ENCODE peak calls at places on chromosomes 16 and 17, in four cellular contexts. D is LoVo, X is pancreas, E is hypothalamus. M is an unnamed sample.

GRCh38 chr17:49365667-49366066 is 3.6 kb upstream of the ZNF652 start:
- DNase-seq in D (no peak), X (no peak), E (no peak), M (peak)

GRCh38 chr16:51465026-51465425 is 314.0 kb upstream of the SALL1 start:
- DNase-seq in D (no peak), X (no peak), E (no peak), M (no peak)

GRCh38 chr17:28216032-28216431 is 103.0 kb upstream of the TMEM97 start:
- DNase-seq in D (no peak), X (no peak), E (no peak), M (no peak)

GRCh38 chr16:17998550-17998949 is 338.0 kb downstream of the NPIPA8 start:
- DNase-seq in D (no peak), X (no peak), E (no peak), M (no peak)

GRCh38 chr17:78974635-78975591 is 4.8 kb downstream of the LGALS3BP start:
- DNase-seq in D (no peak), X (peak), E (no peak), M (no peak)

GRCh38 chr17:76528528-76529223 is 8.8 kb downstream of the CYGB start:
- DNase-seq in D (no peak), X (no peak), E (no peak), M (no peak)

GRCh38 chr17:7177954-7178477 is 1.2 kb downstream of the ASGR1 start:
- DNase-seq in D (no peak), X (no peak), E (no peak), M (peak)

GRCh38 chr17:27531469-27531948 is 75.3 kb downstream of the KSR1 start:
- DNase-seq in D (no peak), X (no peak), E (no peak), M (no peak)

GRCh38 chr16:84517366-84517765 is 12.9 kb upstream of the MEAK7 start:
- DNase-seq in D (no peak), X (no peak), E (no peak), M (no peak)

GRCh38 chr17:41490620-41491019 is 910 bp upstream of the KRT36 start:
- DNase-seq in D (no peak), X (no peak), E (no peak), M (no peak)

GRCh38 chr17:75605790-75606189 is 18.2 kb downstream of the MYO15B start:
- DNase-seq in D (no peak), X (no peak), E (no peak), M (no peak)

GRCh38 chr17:27244481-27245223 is 49.3 kb upstream of the WSB1 start:
- DNase-seq in D (no peak), X (peak), E (no peak), M (no peak)

GRCh38 chr16:7218936-7219335 is 113.7 kb upstream of the RBFOX1 start:
- DNase-seq in D (no peak), X (no peak), E (no peak), M (no peak)

GRCh38 chr16:67155305-67156145 is 4.2 kb downstream of the TRADD start:
- DNase-seq in D (peak), X (peak), E (peak), M (peak)

GRCh38 chr16:65012357-65012756 is 109.5 kb downstream of the CDH11 start:
- DNase-seq in D (no peak), X (no peak), E (no peak), M (no peak)

GRCh38 chr17:75428775-75429469 is 23.4 kb upstream of the GRB2 start:
- DNase-seq in D (no peak), X (no peak), E (no peak), M (no peak)

GRCh38 chr16:5296163-5296562 is 198.6 kb upstream of the EEF2KMT start:
- DNase-seq in D (no peak), X (no peak), E (no peak), M (no peak)

GRCh38 chr16:66199189-66199588 is 167.3 kb upstream of the CDH5 start:
- DNase-seq in D (no peak), X (no peak), E (no peak), M (no peak)

GRCh38 chr17:76241205-76241539 is 879 bp upstream of the RNF157 start:
- DNase-seq in D (no peak), X (no peak), E (no peak), M (no peak)

GRCh38 chr17:48127371-48128051 is 19.9 kb downstream of the SNX11 start:
- DNase-seq in D (peak), X (no peak), E (no peak), M (no peak)

GRCh38 chr17:44826123-44826790 is 3.8 kb downstream of the GJC1 start:
- DNase-seq in D (no peak), X (no peak), E (no peak), M (no peak)

GRCh38 chr16:81517630-81518438 is 73.2 kb downstream of the CMIP start:
- DNase-seq in D (no peak), X (no peak), E (no peak), M (no peak)

GRCh38 chr17:61474235-61474927 is 22.2 kb downstream of the TBX4 start:
- DNase-seq in D (no peak), X (no peak), E (no peak), M (no peak)

GRCh38 chr16:1537763-1538289 is 4.4 kb downstream of the TMEM204 start:
- DNase-seq in D (no peak), X (no peak), E (no peak), M (peak)

GRCh38 chr17:74164446-74165045 is 38.9 kb upstream of the RPL38 start:
- DNase-seq in D (no peak), X (no peak), E (no peak), M (no peak)

GRCh38 chr17:1797323-1797722 is 32.4 kb downstream of the SMYD4 start:
- DNase-seq in D (no peak), X (no peak), E (no peak), M (no peak)

GRCh38 chr17:82963104-82963950 is 116.1 kb upstream of the METRNL start:
- DNase-seq in D (no peak), X (peak), E (no peak), M (no peak)

GRCh38 chr17:9644910-9645751 is at the start of gene USP43:
- DNase-seq in D (peak), X (peak), E (no peak), M (peak)

GRCh38 chr17:48012151-48012520 is 25.5 kb downstream of the COPZ2 start:
- DNase-seq in D (no peak), X (no peak), E (no peak), M (peak)

GRCh38 chr16:77113835-77114234 is 77.2 kb upstream of the MON1B start:
- DNase-seq in D (no peak), X (no peak), E (no peak), M (no peak)

M was measured in DND-41.